ENCODE peak calls at places on chromosomes 1 and 21, in four cellular contexts. H, V, A and M are unnamed samples.

GRCh38 chr1:184075040-184076029 is 23.8 kb downstream of the TSEN15 start:
- DNase-seq in H (peak; percentile 41), V (no peak), A (peak; percentile 57), M (peak; percentile 75)

GRCh38 chr1:186819140-186819539 is 9.6 kb upstream of the PLA2G4A start:
- DNase-seq in H (no peak), V (no peak), A (no peak), M (peak; percentile 30)

GRCh38 chr1:48089356-48089891 is 92.2 kb upstream of the TRABD2B start:
- DNase-seq in H (no peak), V (no peak), A (no peak), M (no peak)

GRCh38 chr1:230166366-230167132 is 99.5 kb downstream of the GALNT2 start:
- DNase-seq in H (no peak), V (no peak), A (no peak), M (no peak)

GRCh38 chr1:110619412-110620249 is 13.5 kb upstream of the KCNA2 start:
- DNase-seq in H (peak; percentile 98), V (peak; percentile 53), A (peak; percentile 54), M (peak; percentile 60)

GRCh38 chr1:3472088-3472850 is 17.8 kb downstream of the ARHGEF16 start:
- DNase-seq in H (no peak), V (no peak), A (no peak), M (no peak)

GRCh38 chr1:30525980-30526651 is 197.3 kb downstream of the MATN1 start:
- DNase-seq in H (no peak), V (no peak), A (peak; percentile 7), M (no peak)

GRCh38 chr1:189659731-189660130 is 817.9 kb downstream of the BRINP3 start:
- DNase-seq in H (no peak), V (no peak), A (no peak), M (no peak)

GRCh38 chr1:184518958-184519357 is 132.1 kb downstream of the C1orf21 start:
- DNase-seq in H (no peak), V (no peak), A (no peak), M (peak; percentile 65)

GRCh38 chr21:16588433-16588860 is 858.7 kb downstream of the USP25 start:
- DNase-seq in H (no peak), V (no peak), A (no peak), M (no peak)

GRCh38 chr1:109671067-109671466 is 3.2 kb downstream of the GSTM2 start:
- DNase-seq in H (peak; percentile 3), V (no peak), A (no peak), M (peak; percentile 0)

GRCh38 chr1:108858541-108858940 is 1.6 kb upstream of the AKNAD1 start:
- DNase-seq in H (no peak), V (no peak), A (no peak), M (no peak)

GRCh38 chr1:87642581-87643129 is 314.0 kb downstream of the LMO4 start:
- DNase-seq in H (no peak), V (no peak), A (peak; percentile 86), M (peak; percentile 6)

GRCh38 chr1:155466617-155466972 is 96.0 kb downstream of the ASH1L start:
- DNase-seq in H (no peak), V (no peak), A (no peak), M (no peak)

GRCh38 chr1:155001438-155001687 is 1.2 kb upstream of the ZBTB7B start:
- DNase-seq in H (no peak), V (no peak), A (no peak), M (peak; percentile 62)

GRCh38 chr1:2322065-2322571 is 69.2 kb downstream of the MORN1 start:
- DNase-seq in H (no peak), V (no peak), A (peak; percentile 34), M (peak; percentile 88)

GRCh38 chr1:16205891-16206546 is 6.4 kb downstream of the ARHGEF19 start:
- DNase-seq in H (no peak), V (no peak), A (no peak), M (no peak)

GRCh38 chr1:95583811-95584210 is 349.8 kb downstream of the RWDD3 start:
- DNase-seq in H (no peak), V (no peak), A (no peak), M (no peak)

GRCh38 chr1:9371391-9371935 is 78.8 kb downstream of the SPSB1 start:
- DNase-seq in H (no peak), V (no peak), A (peak; percentile 11), M (peak; percentile 95)

GRCh38 chr1:92201973-92202372 is 15.7 kb upstream of the C1orf146 start:
- DNase-seq in H (no peak), V (no peak), A (no peak), M (no peak)

DNA sequence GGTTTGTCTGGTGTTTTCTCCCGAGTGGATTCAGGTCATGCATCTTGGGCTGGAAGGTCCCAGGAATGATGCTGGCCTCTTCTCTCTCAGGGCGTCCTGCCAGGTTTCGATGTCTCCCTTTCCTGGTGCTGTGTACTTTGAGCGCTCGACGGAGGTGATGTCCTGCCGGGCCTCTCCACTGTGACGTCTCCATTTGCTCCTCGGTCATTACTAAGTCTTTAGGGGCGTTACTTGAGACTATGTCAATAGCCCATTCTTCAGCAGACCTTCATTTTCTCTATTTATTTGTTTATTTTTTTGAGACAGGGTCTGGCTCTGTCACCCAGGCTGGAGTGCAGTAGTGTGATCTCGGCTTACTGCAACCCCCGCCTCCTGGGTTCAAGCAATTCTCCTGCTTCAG is 37.2 kb upstream of the TNFRSF1B start:
- DNase-seq in H (no peak), V (no peak), A (no peak), M (no peak)
- H2AFZ ChIP-seq in H (no peak overlapping the region), V (no peak overlapping the region), A (no peak overlapping the region), M (no peak overlapping the region)

DNA sequence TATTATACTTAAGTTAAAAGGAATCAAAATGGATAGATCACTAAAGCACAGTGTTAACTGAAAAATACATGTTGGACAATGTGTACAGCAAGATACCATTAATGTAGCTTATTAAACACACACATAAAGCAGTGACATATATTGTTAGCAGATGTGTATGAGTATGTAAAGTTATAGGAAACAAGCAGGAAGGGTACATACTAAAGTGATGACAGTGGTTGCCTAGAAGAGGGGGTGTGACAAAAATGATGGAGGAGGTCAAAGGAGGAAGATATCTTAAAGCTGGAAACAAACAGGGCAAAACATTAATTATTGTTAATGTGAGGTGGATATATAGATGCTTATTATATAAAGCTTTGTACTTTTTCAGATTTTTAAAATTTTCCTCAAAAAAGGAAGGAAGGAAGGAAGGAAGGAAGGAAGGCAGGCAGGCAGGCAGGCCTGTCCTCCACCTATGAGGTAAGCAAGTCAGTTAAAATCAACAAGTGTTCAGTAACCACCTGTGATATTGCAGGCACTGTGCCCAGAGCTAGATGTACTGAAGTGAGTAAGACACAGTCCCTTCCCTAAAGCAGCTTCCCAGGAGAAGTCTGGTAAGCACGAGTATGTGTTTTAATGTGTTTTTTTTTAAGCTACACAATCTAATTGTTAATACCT is 252.9 kb upstream of the NR5A2 start:
- DNase-seq in H (no peak), V (no peak), A (no peak), M (peak; percentile 83)
- TF ChIP-seq JUN in H (no peak), V (no peak), A (no peak), M (no peak)

GRCh38 chr1:147804942-147805723 is 44.7 kb upstream of the GJA5 start:
- DNase-seq in H (no peak), V (no peak), A (peak; percentile 60), M (peak; percentile 53)

GRCh38 chr1:147800852-147801251 is 40.5 kb upstream of the GJA5 start:
- DNase-seq in H (no peak), V (no peak), A (no peak), M (peak; percentile 53)
- H4K20me1 ChIP-seq in H (no peaks in the 10 kb centered on the region), V (no peaks in the 10 kb centered on the region), A (no peaks in the 10 kb centered on the region), M (no peaks in the 10 kb centered on the region)

GRCh38 chr1:22749919-22750670 is 39.5 kb downstream of the EPHB2 start:
- DNase-seq in H (no peak), V (no peak), A (no peak), M (peak; percentile 95)
- H2AFZ ChIP-seq in H (no peak overlapping the region), V (no peak overlapping the region), A (no peak overlapping the region), M (no peak overlapping the region)

GRCh38 chr1:200304146-200304545 is 105.7 kb downstream of the ZNF281 start:
- DNase-seq in H (no peak), V (no peak), A (no peak), M (no peak)

GRCh38 chr1:200299571-200299970 is 110.3 kb downstream of the ZNF281 start:
- DNase-seq in H (no peak), V (no peak), A (no peak), M (no peak)

GRCh38 chr1:200301152-200301551 is 108.7 kb downstream of the ZNF281 start:
- DNase-seq in H (no peak), V (no peak), A (no peak), M (no peak)

GRCh38 chr1:200302893-200303250 is 107.0 kb downstream of the ZNF281 start:
- DNase-seq in H (no peak), V (no peak), A (no peak), M (peak; percentile 40)

GRCh38 chr1:200302192-200302892 is 107.5 kb downstream of the ZNF281 start:
- DNase-seq in H (no peak), V (no peak), A (no peak), M (peak; percentile 44)
- TF ChIP-seq JUN in H (no peak), V (no peak), A (no peak), M (no peak)

GRCh38 chr1:156922986-156923564 is 2.6 kb downstream of the LRRC71 start:
- DNase-seq in H (no peak), V (no peak), A (no peak), M (no peak)
- H4K20me1 ChIP-seq in H (no peaks in the 10 kb centered on the region), V (peaks cover 4% of the 10 kb centered on the region), A (peaks cover 4% of the 10 kb centered on the region), M (no peaks in the 10 kb centered on the region)

DNA sequence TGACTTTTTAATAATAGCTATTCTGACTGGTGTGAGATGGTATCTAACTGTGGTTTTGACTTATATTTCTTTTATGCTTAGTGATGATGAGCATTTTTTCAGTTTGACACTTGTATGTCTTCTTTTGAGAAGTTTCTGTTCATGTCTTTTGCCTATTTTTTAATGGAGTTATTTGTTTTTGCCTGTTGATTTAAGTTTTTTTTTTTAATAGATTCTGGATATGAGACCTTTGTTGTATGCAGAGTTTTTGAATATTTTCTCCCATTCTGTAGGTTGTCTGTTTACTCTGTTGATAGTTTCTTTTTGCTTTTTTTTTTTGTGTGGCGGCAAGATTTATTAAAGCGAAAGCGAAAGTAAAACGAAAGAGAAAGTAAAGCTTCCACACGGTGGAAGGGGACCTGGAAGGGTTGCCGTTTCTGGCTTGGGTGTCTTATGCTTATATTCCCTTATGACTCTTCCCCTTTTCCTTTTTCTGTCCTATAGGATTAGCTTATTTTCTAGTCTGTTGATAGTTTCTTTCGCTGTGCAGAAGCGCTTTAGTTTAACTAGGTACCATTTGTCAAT is 67.6 kb downstream of the TBX19 start:
- DNase-seq in H (no peak), V (no peak), A (no peak), M (peak; percentile 4)
- H2AFZ ChIP-seq in H (peak overlapping the region; percentile 87), V (no peak overlapping the region), A (peak overlapping the region; percentile 93), M (peak overlapping the region; percentile 68)